ENCODE peak calls at places on chromosome 19, in five cellular contexts. One of them, this sample, is unnamed. For H3K4me1 and H3K27me3, the result is how much of the 10 kb centered on the place peaks cover.

GRCh38 chr19:5063873-5064645 is 95.1 kb downstream of the KDM4B start:
- DNase-seq in breast epithelium: no peak
- DNase-seq in left lung: no peak
- DNase-seq in HepG2: no peak
- DNase-seq in body of pancreas: no peak
- DNase-seq in this sample: no peak

GRCh38 chr19:51158474-51159129 is 16.5 kb downstream of the SIGLEC7 start:
- DNase-seq in HepG2: peak
- DNase-seq in breast epithelium: peak
- DNase-seq in left lung: peak
- DNase-seq in body of pancreas: peak
- DNase-seq in this sample: no peak

GRCh38 chr19:5006201-5006600 is 37.3 kb downstream of the KDM4B start:
- DNase-seq in body of pancreas: no peak
- DNase-seq in HepG2: no peak
- DNase-seq in left lung: peak
- DNase-seq in breast epithelium: no peak
- DNase-seq in this sample: no peak

GRCh38 chr19:3743486-3743885 is 18.0 kb downstream of the APBA3 start:
- DNase-seq in HepG2: no peak
- DNase-seq in body of pancreas: no peak
- DNase-seq in left lung: no peak
- DNase-seq in breast epithelium: no peak
- DNase-seq in this sample: no peak

GRCh38 chr19:36093146-36093662 is 17.7 kb upstream of the OVOL3 start:
- DNase-seq in breast epithelium: no peak
- DNase-seq in body of pancreas: no peak
- DNase-seq in HepG2: no peak
- DNase-seq in left lung: no peak
- DNase-seq in this sample: no peak

GRCh38 chr19:56084835-56085536 is 36.1 kb downstream of the ZNF787 start:
- DNase-seq in HepG2: no peak
- DNase-seq in body of pancreas: no peak
- DNase-seq in left lung: peak
- DNase-seq in breast epithelium: peak
- DNase-seq in this sample: peak

GRCh38 chr19:13042443-13043130 is 47.3 kb downstream of the NFIX start:
- DNase-seq in left lung: no peak
- DNase-seq in HepG2: no peak
- DNase-seq in breast epithelium: no peak
- DNase-seq in body of pancreas: no peak
- DNase-seq in this sample: no peak

GRCh38 chr19:55525289-55526101 is 11.4 kb downstream of the SBK2 start:
- DNase-seq in body of pancreas: no peak
- DNase-seq in left lung: no peak
- DNase-seq in breast epithelium: no peak
- DNase-seq in HepG2: no peak
- DNase-seq in this sample: no peak

GRCh38 chr19:50911206-50912101 is at the start of gene KLK4:
- DNase-seq in HepG2: no peak
- DNase-seq in breast epithelium: no peak
- DNase-seq in body of pancreas: no peak
- DNase-seq in left lung: no peak
- DNase-seq in this sample: no peak

GRCh38 chr19:54002495-54003315 is 11.3 kb downstream of the CACNG6 start:
- DNase-seq in body of pancreas: no peak
- DNase-seq in HepG2: no peak
- DNase-seq in breast epithelium: no peak
- DNase-seq in left lung: no peak
- DNase-seq in this sample: no peak

GRCh38 chr19:39834287-39834841 is 402 bp upstream of the DYRK1B start:
- DNase-seq in HepG2: no peak
- DNase-seq in left lung: no peak
- DNase-seq in breast epithelium: no peak
- DNase-seq in body of pancreas: no peak
- DNase-seq in this sample: no peak

GRCh38 chr19:35742121-35742724 is at the start of gene IGFLR1:
- DNase-seq in HepG2: no peak
- DNase-seq in body of pancreas: no peak
- DNase-seq in breast epithelium: no peak
- DNase-seq in left lung: peak
- DNase-seq in this sample: no peak

GRCh38 chr19:44776402-44777096 is 1.1 kb upstream of the CBLC start:
- DNase-seq in HepG2: no peak
- DNase-seq in body of pancreas: no peak
- DNase-seq in left lung: no peak
- DNase-seq in breast epithelium: peak
- DNase-seq in this sample: peak

GRCh38 chr19:15108145-15108844 is 1.1 kb downstream of the SYDE1 start:
- DNase-seq in HepG2: no peak
- DNase-seq in breast epithelium: no peak
- DNase-seq in left lung: no peak
- DNase-seq in body of pancreas: no peak
- DNase-seq in this sample: no peak

GRCh38 chr19:49150106-49150943 is 4.9 kb downstream of the HRC start:
- DNase-seq in body of pancreas: peak
- DNase-seq in breast epithelium: peak
- DNase-seq in HepG2: peak
- DNase-seq in left lung: peak
- DNase-seq in this sample: peak

GRCh38 chr19:12497032-12497431 is 12.4 kb upstream of the ZNF709 start:
- DNase-seq in left lung: no peak
- DNase-seq in breast epithelium: no peak
- DNase-seq in HepG2: peak
- DNase-seq in body of pancreas: no peak
- DNase-seq in this sample: no peak

GRCh38 chr19:42816901-42817300 is 51.4 kb upstream of the PSG8 start:
- DNase-seq in left lung: no peak
- DNase-seq in body of pancreas: no peak
- DNase-seq in breast epithelium: no peak
- DNase-seq in HepG2: no peak
- DNase-seq in this sample: no peak

GRCh38 chr19:40418040-40418439 is 4.9 kb upstream of the PRX start:
- DNase-seq in breast epithelium: no peak
- DNase-seq in HepG2: no peak
- DNase-seq in body of pancreas: no peak
- DNase-seq in left lung: no peak
- DNase-seq in this sample: no peak

GRCh38 chr19:48681127-48681470 is 8.3 kb upstream of the NTN5 start:
- DNase-seq in HepG2: no peak
- DNase-seq in breast epithelium: no peak
- DNase-seq in body of pancreas: peak
- DNase-seq in left lung: no peak
- DNase-seq in this sample: no peak

GRCh38 chr19:52307275-52307674 is 10.3 kb downstream of the ZNF480 start:
- DNase-seq in HepG2: no peak
- DNase-seq in body of pancreas: no peak
- DNase-seq in left lung: no peak
- DNase-seq in breast epithelium: no peak
- DNase-seq in this sample: no peak

GRCh38 chr19:13951799-13952153 is 533 bp upstream of the DCAF15 start:
- DNase-seq in body of pancreas: no peak
- DNase-seq in breast epithelium: no peak
- DNase-seq in left lung: no peak
- DNase-seq in HepG2: no peak
- DNase-seq in this sample: no peak

GRCh38 chr19:43789029-43789428 is 8.3 kb upstream of the KCNN4 start:
- DNase-seq in HepG2: no peak
- DNase-seq in body of pancreas: no peak
- DNase-seq in left lung: no peak
- DNase-seq in breast epithelium: no peak
- DNase-seq in this sample: no peak

GRCh38 chr19:21022996-21023395 is 2.5 kb downstream of the ZNF430 start:
- DNase-seq in breast epithelium: no peak
- DNase-seq in body of pancreas: no peak
- DNase-seq in left lung: no peak
- DNase-seq in HepG2: peak
- DNase-seq in this sample: no peak

GRCh38 chr19:55602104-55603001 is 2.3 kb downstream of the ZNF524 start:
- DNase-seq in breast epithelium: no peak
- DNase-seq in body of pancreas: no peak
- DNase-seq in left lung: peak
- DNase-seq in HepG2: no peak
- DNase-seq in this sample: peak

GRCh38 chr19:7799640-7800355 is 30.2 kb upstream of the EVI5L start:
- DNase-seq in HepG2: peak
- DNase-seq in body of pancreas: peak
- DNase-seq in breast epithelium: peak
- DNase-seq in left lung: peak
- DNase-seq in this sample: peak

GRCh38 chr19:43527860-43528622 is 1.0 kb upstream of the ETHE1 start:
- DNase-seq in breast epithelium: peak
- DNase-seq in HepG2: no peak
- DNase-seq in left lung: no peak
- DNase-seq in body of pancreas: peak
- DNase-seq in this sample: no peak

GRCh38 chr19:33574824-33575223 is 46.9 kb upstream of the CHST8 start:
- DNase-seq in HepG2: no peak
- DNase-seq in breast epithelium: no peak
- DNase-seq in left lung: no peak
- DNase-seq in body of pancreas: no peak
- DNase-seq in this sample: no peak

GRCh38 chr19:38031423-38031770 is 124.4 kb downstream of the SIPA1L3 start:
- DNase-seq in breast epithelium: no peak
- DNase-seq in left lung: no peak
- DNase-seq in HepG2: no peak
- DNase-seq in body of pancreas: no peak
- DNase-seq in this sample: no peak
- H3K4me1 ChIP-seq in breast epithelium: under half
- H3K4me1 ChIP-seq in left lung: under half
- H3K4me1 ChIP-seq in HepG2: under half
- H3K4me1 ChIP-seq in body of pancreas: under half
- H3K4me1 ChIP-seq in this sample: under half

DNA sequence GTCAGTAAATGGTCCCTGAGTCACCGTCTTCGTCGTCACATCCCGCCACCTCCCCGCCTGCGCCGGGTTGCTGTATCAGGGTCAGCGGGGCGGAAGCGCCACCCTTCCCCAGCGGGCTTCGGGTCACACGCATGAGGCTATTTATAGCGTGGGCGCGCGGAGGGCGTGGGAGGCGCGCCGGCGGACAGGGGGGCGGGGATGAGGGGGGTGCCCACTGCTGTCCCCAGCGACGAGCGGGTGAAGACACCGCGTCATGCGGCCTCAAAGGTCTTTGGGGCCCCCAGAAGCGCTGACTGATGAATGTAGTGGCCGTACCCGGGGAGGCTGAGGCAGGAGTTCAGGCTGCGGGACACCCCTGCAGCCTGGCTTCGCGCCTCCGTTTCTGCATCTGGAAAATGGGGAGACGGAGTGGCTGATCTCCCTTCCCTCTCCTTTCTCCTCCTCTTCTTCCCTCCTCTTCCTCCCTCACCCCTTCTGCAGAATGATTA is 7.9 kb downstream of the UNC13A start:
- DNase-seq in HepG2: no peak
- DNase-seq in breast epithelium: peak
- DNase-seq in body of pancreas: peak
- DNase-seq in left lung: peak
- DNase-seq in this sample: peak
- H3K27me3 ChIP-seq in HepG2: under half
- H3K27me3 ChIP-seq in breast epithelium: under half
- H3K27me3 ChIP-seq in body of pancreas: under half
- H3K27me3 ChIP-seq in left lung: half or more
- H3K27me3 ChIP-seq in this sample: under half

DNA sequence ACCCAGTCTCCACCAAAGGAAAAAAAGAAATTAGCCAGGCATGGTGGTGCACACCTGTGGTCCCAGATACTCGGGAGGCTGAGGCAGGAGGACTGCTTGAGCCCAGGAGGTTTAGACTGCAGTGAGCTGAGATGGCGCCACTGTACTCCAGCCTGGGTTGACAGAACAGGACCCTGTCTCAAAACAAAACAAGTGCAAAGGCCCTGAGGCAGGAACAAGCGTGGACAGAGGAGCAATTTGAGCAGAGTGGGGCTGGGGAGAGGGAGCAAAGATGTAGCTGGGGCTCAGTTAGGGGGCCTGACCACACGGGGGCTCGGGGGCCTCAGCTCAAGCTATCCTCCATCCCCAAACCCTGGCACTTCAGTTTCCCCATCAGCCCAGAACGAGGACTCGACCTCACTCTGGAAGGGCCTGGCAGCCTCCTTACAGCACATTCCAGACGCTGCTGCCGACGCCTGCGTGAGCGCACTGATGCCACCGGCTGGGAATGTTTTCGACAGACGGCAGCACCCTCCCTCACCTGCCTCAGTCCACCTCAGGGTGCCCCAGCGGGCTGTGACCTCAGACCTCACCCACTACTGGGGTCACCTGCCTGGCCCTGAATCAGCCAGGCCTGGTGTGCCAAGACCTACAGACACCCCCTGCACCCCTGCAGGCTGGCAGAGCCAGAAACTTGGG is 1.8 kb upstream of the POLRMT start:
- DNase-seq in body of pancreas: no peak
- DNase-seq in HepG2: no peak
- DNase-seq in breast epithelium: no peak
- DNase-seq in left lung: no peak
- DNase-seq in this sample: no peak
- H3K27ac ChIP-seq in body of pancreas: no peak
- H3K27ac ChIP-seq in HepG2: no peak
- H3K27ac ChIP-seq in breast epithelium: no peak
- H3K27ac ChIP-seq in left lung: no peak
- H3K27ac ChIP-seq in this sample: no peak

GRCh38 chr19:19458110-19458816 is 52.8 kb downstream of the GATAD2A start:
- DNase-seq in HepG2: no peak
- DNase-seq in breast epithelium: no peak
- DNase-seq in body of pancreas: no peak
- DNase-seq in left lung: peak
- DNase-seq in this sample: no peak
- H3K4me1 ChIP-seq in HepG2: under half
- H3K4me1 ChIP-seq in breast epithelium: under half
- H3K4me1 ChIP-seq in body of pancreas: under half
- H3K4me1 ChIP-seq in left lung: under half
- H3K4me1 ChIP-seq in this sample: half or more

GRCh38 chr19:46650445-46650844 is 10.5 kb downstream of the DACT3 start:
- DNase-seq in left lung: peak
- DNase-seq in HepG2: no peak
- DNase-seq in body of pancreas: no peak
- DNase-seq in breast epithelium: no peak
- DNase-seq in this sample: no peak

GRCh38 chr19:46648961-46649960 is 11.7 kb downstream of the DACT3 start:
- DNase-seq in breast epithelium: no peak
- DNase-seq in HepG2: no peak
- DNase-seq in left lung: peak
- DNase-seq in body of pancreas: no peak
- DNase-seq in this sample: no peak

GRCh38 chr19:46644720-46645119 is 8.7 kb upstream of the GNG8 start:
- DNase-seq in left lung: peak
- DNase-seq in breast epithelium: no peak
- DNase-seq in HepG2: no peak
- DNase-seq in body of pancreas: no peak
- DNase-seq in this sample: no peak

GRCh38 chr19:46648070-46648960 is 12.3 kb upstream of the GNG8 start:
- DNase-seq in breast epithelium: no peak
- DNase-seq in HepG2: no peak
- DNase-seq in body of pancreas: no peak
- DNase-seq in left lung: peak
- DNase-seq in this sample: no peak

GRCh38 chr19:46646402-46646801 is 10.4 kb upstream of the GNG8 start:
- DNase-seq in breast epithelium: no peak
- DNase-seq in HepG2: no peak
- DNase-seq in left lung: peak
- DNase-seq in body of pancreas: no peak
- DNase-seq in this sample: no peak
- H3K27me3 ChIP-seq in breast epithelium: under half
- H3K27me3 ChIP-seq in HepG2: under half
- H3K27me3 ChIP-seq in left lung: half or more
- H3K27me3 ChIP-seq in body of pancreas: under half
- H3K27me3 ChIP-seq in this sample: under half

This sample was measured in upper lobe of right lung.